ENCODE peak calls at places on chromosomes 3 and 15, in five cellular contexts. V is GM10248; R is astrocyte; J is CD4-positive, alpha-beta T cell; U is upper lobe of right lung. N is an unnamed sample.

GRCh38 chr3:73536952-73537351 is 87.8 kb downstream of the PDZRN3 start:
- DNase-seq in V (no peak), R (no peak), J (no peak), U (no peak), N (no peak)

GRCh38 chr15:27670481-27670880 is 428.6 kb downstream of the OCA2 start:
- DNase-seq in V (no peak), R (no peak), J (no peak), U (no peak), N (no peak)

GRCh38 chr15:45333550-45333949 is 44.8 kb downstream of the GATM start:
- DNase-seq in V (no peak), R (peak), J (no peak), U (no peak), N (no peak)

GRCh38 chr3:55476515-55476914 is 10.6 kb downstream of the WNT5A start:
- DNase-seq in V (no peak), R (peak), J (no peak), U (no peak), N (no peak)

GRCh38 chr3:189123595-189124387 is 48.0 kb upstream of the TPRG1 start:
- DNase-seq in V (no peak), R (peak), J (no peak), U (no peak), N (no peak)

GRCh38 chr15:75149911-75150709 is 51.6 kb upstream of the C15orf39 start:
- DNase-seq in V (no peak), R (peak), J (no peak), U (no peak), N (no peak)

GRCh38 chr3:133620066-133620784 is 41.5 kb downstream of the TOPBP1 start:
- DNase-seq in V (peak), R (no peak), J (no peak), U (no peak), N (no peak)

GRCh38 chr15:63880744-63881143 is 47.0 kb upstream of the HERC1 start:
- DNase-seq in V (no peak), R (no peak), J (no peak), U (no peak), N (no peak)

GRCh38 chr3:186997061-186998054 is 67.0 kb downstream of the ST6GAL1 start:
- DNase-seq in V (no peak), R (no peak), J (no peak), U (no peak), N (no peak)

GRCh38 chr3:138668107-138668506 is 59.5 kb downstream of the FAIM start:
- DNase-seq in V (no peak), R (no peak), J (no peak), U (no peak), N (no peak)

DNA sequence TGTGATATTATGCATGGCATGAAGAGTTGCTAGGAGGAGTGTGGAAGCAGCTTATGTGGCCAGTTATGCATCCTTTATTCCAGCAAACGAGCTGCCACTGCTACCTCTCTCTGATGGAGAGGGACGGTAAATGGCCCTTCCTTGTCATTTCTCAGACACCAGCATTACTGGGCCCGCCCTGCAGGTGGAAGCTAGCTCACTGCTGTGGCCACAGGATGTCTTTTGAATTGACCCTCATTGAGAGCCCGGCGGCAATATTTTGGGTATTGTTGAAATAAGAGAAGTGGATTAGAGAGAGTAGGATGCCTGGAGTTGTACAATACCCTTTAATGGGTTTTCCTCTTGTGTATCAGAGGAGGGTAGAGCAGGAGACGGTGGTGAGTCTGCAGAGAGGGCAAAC is 1.5 kb downstream of the MINAR1 start:
- DNase-seq in V (no peak), R (no peak), J (no peak), U (no peak), N (no peak)
- TF ChIP-seq CTCF in V (no peak), R (no peak), J (no peak), U (no peak), N (peak)

GRCh38 chr3:179263134-179263533 is 12.2 kb upstream of the KCNMB3 start:
- DNase-seq in V (no peak), R (no peak), J (no peak), U (no peak), N (no peak)
- TF ChIP-seq CTCF in V (no peak), R (no peak), J (no peak), U (no peak), N (no peak)

GRCh38 chr15:84873997-84874396 is 10.5 kb upstream of the SLC28A1 start:
- DNase-seq in V (no peak), R (no peak), J (no peak), U (no peak), N (no peak)

GRCh38 chr15:84872009-84872900 is 12.2 kb upstream of the SLC28A1 start:
- DNase-seq in V (no peak), R (peak), J (no peak), U (no peak), N (no peak)

GRCh38 chr15:84869510-84869909 is 15.0 kb upstream of the SLC28A1 start:
- DNase-seq in V (no peak), R (no peak), J (no peak), U (no peak), N (no peak)

GRCh38 chr15:84868037-84868880 is 16.2 kb upstream of the SLC28A1 start:
- DNase-seq in V (no peak), R (no peak), J (no peak), U (no peak), N (no peak)

DNA sequence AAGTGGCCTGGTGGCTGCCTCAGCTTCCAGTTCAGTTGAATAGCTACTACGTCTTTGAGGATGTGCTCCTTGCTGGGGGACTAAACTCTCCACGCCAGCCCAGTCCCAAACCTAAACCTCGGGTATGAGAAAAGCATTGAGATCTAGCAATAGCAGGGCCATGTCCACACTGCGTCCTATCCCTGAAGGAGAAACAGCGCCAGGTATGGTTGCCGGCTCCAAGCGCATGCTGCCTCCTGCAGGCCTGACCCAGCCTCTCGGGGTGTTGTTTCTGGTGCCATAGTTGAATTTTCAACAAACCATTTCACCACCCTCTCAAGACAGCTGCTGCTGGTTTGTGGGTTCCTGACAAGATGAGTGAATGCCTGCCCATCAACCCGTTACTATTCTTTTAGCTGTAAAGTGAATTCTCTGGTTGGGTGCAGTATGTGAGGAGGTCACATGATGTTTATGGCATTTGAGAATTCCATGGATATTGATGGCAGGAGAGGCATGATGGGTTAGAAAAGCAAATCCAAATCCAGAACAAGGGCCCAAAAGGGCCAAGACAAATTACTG is 13.0 kb upstream of the SLC28A1 start:
- DNase-seq in V (no peak), R (no peak), J (no peak), U (no peak), N (no peak)
- TF ChIP-seq CTCF in V (no peak), R (no peak), J (no peak), U (no peak), N (no peak)

GRCh38 chr3:104257486-104257885 is 1109.2 kb upstream of the ALCAM start:
- DNase-seq in V (no peak), R (no peak), J (no peak), U (no peak), N (no peak)
- TF ChIP-seq CTCF in V (no peak), R (no peak), J (no peak), U (no peak), N (no peak)

N was measured in neural crest cell.